ENCODE peak calls at places on chromosomes 4 and X, in eight cellular contexts. P, J, Q, N, K, W, D and H are unnamed samples.

GRCh38 chr4:85398276-85398675 is 76.7 kb upstream of the ARHGAP24 start:
- DNase-seq in P (no peak), J (no peak), Q (no peak), N (no peak), K (peak; percentile 67), W (no peak), D (no peak), H (no peak)

GRCh38 chr4:39976945-39977488 is 694 bp downstream of the PDS5A start:
- DNase-seq in P (no peak), J (peak; percentile 29), Q (no peak), N (peak; percentile 81), K (peak; percentile 30), W (peak; percentile 74), D (peak; percentile 36), H (peak; percentile 18)

GRCh38 chr4:138890921-138891570 is 124.5 kb upstream of the NOCT start:
- DNase-seq in P (no peak), J (no peak), Q (no peak), N (no peak), K (no peak), W (no peak), D (no peak), H (no peak)

GRCh38 chrX:52265713-52266112 is 81.0 kb downstream of the MAGED4 start:
- DNase-seq in P (no peak), J (no peak), Q (no peak), N (no peak), K (no peak), W (no peak), D (no peak), H (no peak)

GRCh38 chrX:107861056-107861455 is 35.4 kb downstream of the MID2 start:
- DNase-seq in P (no peak), J (no peak), Q (no peak), N (no peak), K (no peak), W (no peak), D (no peak), H (no peak)

GRCh38 chr4:55410431-55410830 is 14.7 kb downstream of the TMEM165 start:
- DNase-seq in P (no peak), J (no peak), Q (no peak), N (no peak), K (no peak), W (no peak), D (no peak), H (no peak)

GRCh38 chrX:153767674-153768055 is 3.6 kb downstream of the PLXNB3 start:
- DNase-seq in P (no peak), J (no peak), Q (no peak), N (no peak), K (no peak), W (no peak), D (no peak), H (no peak)

GRCh38 chr4:9999956-10000551 is 21.2 kb downstream of the SLC2A9 start:
- DNase-seq in P (no peak), J (no peak), Q (no peak), N (no peak), K (peak; percentile 72), W (no peak), D (no peak), H (no peak)

GRCh38 chr4:112144546-112145325 is 518 bp upstream of the FAM241A start:
- DNase-seq in P (peak; percentile 1), J (no peak), Q (no peak), N (no peak), K (no peak), W (no peak), D (no peak), H (no peak)

GRCh38 chrX:39895228-39896110 is 202.3 kb downstream of the BCOR start:
- DNase-seq in P (no peak), J (peak; percentile 31), Q (no peak), N (no peak), K (no peak), W (no peak), D (no peak), H (no peak)

GRCh38 chrX:82362550-82362949 is 1145.5 kb upstream of the POU3F4 start:
- DNase-seq in P (no peak), J (no peak), Q (no peak), N (no peak), K (no peak), W (no peak), D (no peak), H (no peak)

GRCh38 chr4:182240161-182241130 is 2.8 kb upstream of the TENM3 start:
- DNase-seq in P (no peak), J (no peak), Q (no peak), N (no peak), K (peak; percentile 97), W (no peak), D (no peak), H (no peak)

GRCh38 chrX:12115377-12115776 is 22.9 kb upstream of the FRMPD4 start:
- DNase-seq in P (no peak), J (no peak), Q (no peak), N (no peak), K (no peak), W (no peak), D (peak; percentile 1), H (no peak)

GRCh38 chr4:8537041-8537461 is 43.1 kb upstream of the GPR78 start:
- DNase-seq in P (no peak), J (peak; percentile 80), Q (peak; percentile 58), N (no peak), K (peak; percentile 81), W (peak; percentile 60), D (no peak), H (peak; percentile 76)

GRCh38 chr4:182533948-182534347 is 290.7 kb downstream of the TENM3 start:
- DNase-seq in P (no peak), J (no peak), Q (no peak), N (no peak), K (peak; percentile 78), W (no peak), D (no peak), H (no peak)

GRCh38 chr4:40897557-40898203 is 147.9 kb downstream of the NSUN7 start:
- DNase-seq in P (peak; percentile 12), J (peak; percentile 75), Q (peak; percentile 40), N (peak; percentile 82), K (peak; percentile 48), W (peak; percentile 74), D (peak; percentile 73), H (no peak)

DNA sequence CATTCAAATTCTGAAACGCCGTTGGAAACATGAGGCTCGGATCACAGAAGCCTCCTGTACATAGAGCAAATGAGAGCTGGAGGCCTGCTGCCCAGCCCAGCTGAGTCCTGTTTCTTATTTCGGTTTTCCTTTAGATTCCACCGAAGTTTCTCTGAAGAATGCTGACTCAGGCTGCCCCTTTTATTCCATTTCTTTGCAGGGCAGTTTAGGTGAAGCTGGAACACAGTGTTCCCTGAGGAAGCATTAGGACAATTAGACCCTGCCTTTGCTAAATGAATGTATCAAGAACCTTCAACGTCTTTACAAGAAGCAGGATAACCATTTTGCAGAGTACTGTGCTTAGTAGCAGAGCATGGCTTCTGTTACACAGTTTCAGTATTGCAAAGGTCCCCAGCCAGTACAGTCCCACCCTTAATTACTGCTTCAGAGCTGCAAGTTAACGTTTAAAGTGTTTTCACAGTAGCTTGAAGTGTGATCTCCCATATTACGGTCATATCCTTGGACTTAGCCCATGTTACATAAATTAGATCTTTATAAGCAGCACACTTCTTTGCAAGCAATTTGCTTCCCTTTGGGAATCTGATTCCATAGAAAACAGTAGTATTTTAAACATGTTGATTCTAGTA is 117.0 kb downstream of the TBL1X start:
- DNase-seq in P (no peak), J (no peak), Q (no peak), N (no peak), K (no peak), W (no peak), D (no peak), H (no peak)
- H3K27ac ChIP-seq in P (no peak overlapping the region), J (no peak overlapping the region), Q (no peak overlapping the region), N (no peak overlapping the region), K (no peak overlapping the region), W (peak overlapping the region; percentile 17), D (no peak overlapping the region), H (no peak overlapping the region)

GRCh38 chrX:115565888-115566287 is 4.9 kb downstream of the PLS3 start:
- DNase-seq in P (no peak), J (no peak), Q (no peak), N (no peak), K (no peak), W (no peak), D (no peak), H (no peak)

GRCh38 chrX:115561605-115562491 is 874 bp downstream of the PLS3 start:
- DNase-seq in P (no peak), J (peak; percentile 28), Q (no peak), N (peak; percentile 74), K (peak; percentile 44), W (peak; percentile 52), D (no peak), H (no peak)

GRCh38 chrX:115563633-115564182 is 2.7 kb downstream of the PLS3 start:
- DNase-seq in P (no peak), J (no peak), Q (no peak), N (no peak), K (no peak), W (no peak), D (no peak), H (no peak)

GRCh38 chrX:115562492-115562872 is 1.5 kb downstream of the PLS3 start:
- DNase-seq in P (no peak), J (no peak), Q (no peak), N (no peak), K (peak; percentile 43), W (no peak), D (no peak), H (no peak)

GRCh38 chrX:115564243-115564642 is 3.3 kb downstream of the PLS3 start:
- DNase-seq in P (no peak), J (no peak), Q (no peak), N (no peak), K (peak; percentile 68), W (no peak), D (no peak), H (no peak)
- H3K27ac ChIP-seq in P (no peak overlapping the region), J (peak overlapping the region; percentile 90), Q (no peak overlapping the region), N (no peak overlapping the region), K (no peak overlapping the region), W (no peak overlapping the region), D (no peak overlapping the region), H (peak overlapping the region; percentile 11)

GRCh38 chr4:162075691-162076090 is 88.1 kb downstream of the FSTL5 start:
- DNase-seq in P (no peak), J (no peak), Q (no peak), N (no peak), K (peak; percentile 32), W (no peak), D (no peak), H (no peak)
- H3K27ac ChIP-seq in P (no peak overlapping the region), J (no peak overlapping the region), Q (no peak overlapping the region), N (no peak overlapping the region), K (no peak overlapping the region), W (no peak overlapping the region), D (no peak overlapping the region), H (no peak overlapping the region)

GRCh38 chr4:74794341-74794801 is at the start of gene BTC:
- DNase-seq in P (no peak), J (peak; percentile 77), Q (peak; percentile 43), N (no peak), K (peak; percentile 6), W (peak; percentile 78), D (peak; percentile 21), H (peak; percentile 49)
- H3K27ac ChIP-seq in P (no peak within 1 kb of the TSS), J (peak within 1 kb of the TSS; percentile 91), Q (peak within 1 kb of the TSS; percentile 84), N (peak within 1 kb of the TSS; percentile 61), K (no peak within 1 kb of the TSS), W (peak within 1 kb of the TSS; percentile 87), D (no peak within 1 kb of the TSS), H (peak within 1 kb of the TSS; percentile 90)

GRCh38 chr4:69056921-69057562 is 39.2 kb upstream of the UGT2B7 start:
- DNase-seq in P (no peak), J (no peak), Q (no peak), N (no peak), K (peak; percentile 37), W (no peak), D (no peak), H (no peak)
- H3K27ac ChIP-seq in P (no peak overlapping the region), J (peak overlapping the region; percentile 80), Q (no peak overlapping the region), N (no peak overlapping the region), K (no peak overlapping the region), W (no peak overlapping the region), D (no peak overlapping the region), H (no peak overlapping the region)